ENCODE peak calls at places on chromosomes 3 and 15, in eight cellular contexts. O, G, C, Z, K, Q, P and U are unnamed samples.

GRCh38 chr15:100559330-100559729 is 30.6 kb upstream of the CERS3 start:
- DNase-seq in O (no peak), G (peak; percentile 49), C (peak; percentile 57), Z (peak; percentile 78), K (no peak), Q (no peak), P (no peak), U (peak; percentile 34)

GRCh38 chr3:126971891-126972351 is 11.0 kb upstream of the PLXNA1 start:
- DNase-seq in O (peak; percentile 59), G (peak; percentile 55), C (peak; percentile 84), Z (peak; percentile 16), K (no peak), Q (peak; percentile 87), P (no peak), U (peak; percentile 52)

GRCh38 chr3:17320266-17320665 is 422.2 kb downstream of the TBC1D5 start:
- DNase-seq in O (no peak), G (peak; percentile 47), C (peak; percentile 24), Z (peak; percentile 16), K (no peak), Q (no peak), P (no peak), U (peak; percentile 39)

GRCh38 chr3:128786434-128787020 is 60.5 kb downstream of the RAB7A start:
- DNase-seq in O (no peak), G (peak; percentile 79), C (no peak), Z (peak; percentile 53), K (no peak), Q (no peak), P (no peak), U (peak; percentile 36)

GRCh38 chr3:13890377-13891016 is 10.6 kb upstream of the WNT7A start:
- DNase-seq in O (no peak), G (no peak), C (no peak), Z (no peak), K (peak; percentile 1), Q (peak; percentile 74), P (no peak), U (no peak)

GRCh38 chr3:52705688-52706686 is at the start of the genes GLT8D1 and SPCS1:
- DNase-seq in O (peak; percentile 88), G (peak; percentile 89), C (peak; percentile 86), Z (peak; percentile 85), K (peak; percentile 72), Q (peak; percentile 95), P (peak; percentile 81), U (peak; percentile 80)

GRCh38 chr3:55089211-55089610 is 161.4 kb upstream of the LRTM1 start:
- DNase-seq in O (no peak), G (peak; percentile 51), C (peak; percentile 42), Z (peak; percentile 47), K (no peak), Q (no peak), P (no peak), U (peak; percentile 51)

GRCh38 chr3:174229916-174230315 is 629.2 kb upstream of the NAALADL2 start:
- DNase-seq in O (no peak), G (peak; percentile 71), C (no peak), Z (peak; percentile 54), K (no peak), Q (no peak), P (no peak), U (peak; percentile 18)

GRCh38 chr15:30885814-30886213 is 17.9 kb upstream of the FAN1 start:
- DNase-seq in O (peak; percentile 64), G (peak; percentile 49), C (peak; percentile 1), Z (peak; percentile 9), K (no peak), Q (peak; percentile 47), P (no peak), U (peak; percentile 11)

GRCh38 chr3:125302932-125303331 is 72.2 kb downstream of the ZNF148 start:
- DNase-seq in O (no peak), G (peak; percentile 54), C (no peak), Z (no peak), K (no peak), Q (no peak), P (no peak), U (no peak)

GRCh38 chr3:7285502-7285901 is 424.6 kb downstream of the GRM7 start:
- DNase-seq in O (no peak), G (no peak), C (peak; percentile 37), Z (no peak), K (no peak), Q (no peak), P (no peak), U (no peak)

GRCh38 chr3:58047806-58048205 is 39.6 kb downstream of the FLNB start:
- DNase-seq in O (no peak), G (peak; percentile 99), C (peak; percentile 75), Z (peak; percentile 99), K (no peak), Q (no peak), P (no peak), U (peak; percentile 74)

GRCh38 chr3:76566211-76566534 is 473.7 kb upstream of the ROBO2 start:
- DNase-seq in O (no peak), G (no peak), C (no peak), Z (no peak), K (peak; percentile 71), Q (no peak), P (no peak), U (no peak)

GRCh38 chr15:99845009-99845408 is 111.8 kb upstream of the LYSMD4 start:
- DNase-seq in O (no peak), G (peak; percentile 1), C (no peak), Z (peak; percentile 0), K (no peak), Q (no peak), P (peak; percentile 32), U (peak; percentile 22)

GRCh38 chr15:76866716-76867321 is 38.3 kb downstream of the SCAPER start:
- DNase-seq in O (no peak), G (peak; percentile 55), C (peak; percentile 66), Z (peak; percentile 45), K (peak; percentile 65), Q (no peak), P (peak; percentile 21), U (peak; percentile 69)

GRCh38 chr3:125594581-125595011 is 701 bp downstream of the OSBPL11 start:
- DNase-seq in O (peak; percentile 41), G (no peak), C (no peak), Z (no peak), K (peak; percentile 35), Q (peak; percentile 57), P (no peak), U (no peak)

GRCh38 chr3:65751123-65751700 is 287.5 kb downstream of the MAGI1 start:
- DNase-seq in O (peak; percentile 68), G (peak; percentile 56), C (peak; percentile 48), Z (peak; percentile 22), K (peak; percentile 1), Q (peak; percentile 62), P (peak; percentile 11), U (peak; percentile 42)

GRCh38 chr3:8497582-8497981 is 4.0 kb upstream of the LMCD1 start:
- DNase-seq in O (no peak), G (peak; percentile 65), C (no peak), Z (no peak), K (no peak), Q (no peak), P (no peak), U (no peak)

GRCh38 chr15:31270767-31271166 is 55.9 kb upstream of the KLF13 start:
- DNase-seq in O (peak; percentile 35), G (no peak), C (no peak), Z (no peak), K (no peak), Q (no peak), P (no peak), U (no peak)

GRCh38 chr3:140627756-140628155 is 50.1 kb upstream of the TRIM42 start:
- DNase-seq in O (no peak), G (no peak), C (no peak), Z (no peak), K (no peak), Q (no peak), P (no peak), U (peak; percentile 16)

GRCh38 chr3:8888296-8888915 is 74.9 kb downstream of the RAD18 start:
- DNase-seq in O (no peak), G (peak; percentile 97), C (peak; percentile 59), Z (peak; percentile 91), K (no peak), Q (no peak), P (no peak), U (peak; percentile 47)

GRCh38 chr3:140145501-140145900 is 210.5 kb downstream of the CLSTN2 start:
- DNase-seq in O (no peak), G (no peak), C (no peak), Z (no peak), K (no peak), Q (no peak), P (no peak), U (no peak)

GRCh38 chr15:92687183-92687582 is 31.6 kb upstream of the FAM174B start:
- DNase-seq in O (no peak), G (no peak), C (peak; percentile 76), Z (no peak), K (no peak), Q (no peak), P (no peak), U (no peak)

GRCh38 chr3:36166477-36166876 is 213.8 kb upstream of the STAC start:
- DNase-seq in O (no peak), G (peak; percentile 71), C (no peak), Z (peak; percentile 73), K (no peak), Q (no peak), P (no peak), U (peak; percentile 54)

GRCh38 chr15:25241241-25241801 is 197.5 kb downstream of the UBE3A start:
- DNase-seq in O (no peak), G (no peak), C (no peak), Z (no peak), K (no peak), Q (peak; percentile 10), P (no peak), U (no peak)

GRCh38 chr3:114498779-114499370 is 205.0 kb downstream of the TIGIT start:
- DNase-seq in O (no peak), G (peak; percentile 83), C (peak; percentile 66), Z (peak; percentile 65), K (no peak), Q (peak; percentile 18), P (peak; percentile 20), U (peak; percentile 82)

GRCh38 chr3:77236118-77236517 is 196.2 kb downstream of the ROBO2 start:
- DNase-seq in O (no peak), G (no peak), C (no peak), Z (no peak), K (no peak), Q (no peak), P (no peak), U (no peak)

GRCh38 chr3:53668872-53669271 is 174.5 kb downstream of the CACNA1D start:
- DNase-seq in O (no peak), G (peak; percentile 22), C (no peak), Z (peak; percentile 13), K (no peak), Q (no peak), P (no peak), U (peak; percentile 12)

GRCh38 chr3:4251412-4251811 is 51.8 kb upstream of the SETMAR start:
- DNase-seq in O (no peak), G (no peak), C (no peak), Z (no peak), K (no peak), Q (no peak), P (no peak), U (no peak)

GRCh38 chr3:150922611-150923010 is 17.4 kb upstream of the MINDY4B start:
- DNase-seq in O (peak; percentile 36), G (no peak), C (no peak), Z (no peak), K (no peak), Q (peak; percentile 38), P (no peak), U (no peak)